ENCODE peak calls at places on chromosomes 2 and 18, in ten cellular contexts. U is effector memory CD4-positive, alpha-beta T cell; B is thyroid gland; A is heart right ventricle; R is ovary; H is Panc1; X is fibroblast of lung; N is MM.1S; S is astrocyte of the spinal cord; O is cardiac fibroblast. C is an unnamed sample.
A peak's percentile ranks its signal among the peaks of the same experiment; 100 is the strongest.

GRCh38 chr2:167925775-167926174 is 321.6 kb downstream of the STK39 start:
- DNase-seq in X (no peak), N (no peak), U (no peak), H (no peak), O (no peak), B (no peak), R (no peak), S (no peak), A (no peak), C (no peak)

GRCh38 chr2:99081886-99082285 is 59.6 kb upstream of the C2orf15 start:
- DNase-seq in H (no peak), U (no peak), O (no peak), B (no peak), X (no peak), A (no peak), N (no peak), R (no peak), S (no peak), C (no peak)

GRCh38 chr18:24875761-24876160 is 415.3 kb downstream of the HRH4 start:
- DNase-seq in A (no peak), X (no peak), S (no peak), R (no peak), H (no peak), N (no peak), U (no peak), O (no peak), B (no peak), C (no peak)

GRCh38 chr18:38981382-38981781 is 1415.8 kb upstream of the CELF4 start:
- DNase-seq in X (no peak), U (no peak), B (no peak), A (no peak), R (no peak), O (no peak), N (no peak), S (no peak), H (no peak), C (no peak)

GRCh38 chr2:110858135-110858737 is 125.9 kb downstream of the ACOXL start:
- DNase-seq in B (no peak), S (no peak), H (no peak), N (peak; percentile 97), X (no peak), U (peak; percentile 59), R (no peak), A (no peak), O (no peak), C (no peak)

GRCh38 chr2:123738643-123739042 is 286.4 kb upstream of the CNTNAP5 start:
- DNase-seq in U (no peak), A (no peak), S (no peak), O (peak; percentile 73), N (no peak), H (no peak), R (no peak), B (no peak), X (no peak), C (no peak)

GRCh38 chr2:118747066-118747465 is 100.4 kb downstream of the EN1 start:
- DNase-seq in B (no peak), A (no peak), X (no peak), O (no peak), R (no peak), U (no peak), H (no peak), S (no peak), N (no peak), C (no peak)

GRCh38 chr2:241563981-241564595 is 5.5 kb downstream of the BOK start:
- DNase-seq in A (no peak), H (no peak), R (no peak), X (no peak), U (no peak), O (no peak), B (no peak), S (no peak), N (no peak), C (no peak)

GRCh38 chr2:64652231-64653173 is 1.2 kb downstream of the SERTAD2 start:
- DNase-seq in X (peak; percentile 67), O (peak; percentile 89), N (peak; percentile 48), R (peak; percentile 64), B (peak; percentile 90), A (peak; percentile 34), U (no peak), H (no peak), S (peak; percentile 41), C (no peak)

GRCh38 chr2:132038179-132038882 is 123.4 kb downstream of the ANKRD30BL start:
- DNase-seq in S (no peak), A (no peak), H (no peak), U (no peak), R (no peak), O (no peak), B (no peak), X (peak; percentile 9), N (peak; percentile 9), C (no peak)
- H3K4me3 ChIP-seq in S (peak overlapping the region; percentile 50), A (peak overlapping the region; percentile 50), H (peak overlapping the region; percentile 42), U (peak overlapping the region; percentile 29), R (peak overlapping the region; percentile 9), O (peak overlapping the region; percentile 54), B (no peak overlapping the region), X (no peak overlapping the region), N (peak overlapping the region; percentile 66), C (peak overlapping the region; percentile 92)

DNA sequence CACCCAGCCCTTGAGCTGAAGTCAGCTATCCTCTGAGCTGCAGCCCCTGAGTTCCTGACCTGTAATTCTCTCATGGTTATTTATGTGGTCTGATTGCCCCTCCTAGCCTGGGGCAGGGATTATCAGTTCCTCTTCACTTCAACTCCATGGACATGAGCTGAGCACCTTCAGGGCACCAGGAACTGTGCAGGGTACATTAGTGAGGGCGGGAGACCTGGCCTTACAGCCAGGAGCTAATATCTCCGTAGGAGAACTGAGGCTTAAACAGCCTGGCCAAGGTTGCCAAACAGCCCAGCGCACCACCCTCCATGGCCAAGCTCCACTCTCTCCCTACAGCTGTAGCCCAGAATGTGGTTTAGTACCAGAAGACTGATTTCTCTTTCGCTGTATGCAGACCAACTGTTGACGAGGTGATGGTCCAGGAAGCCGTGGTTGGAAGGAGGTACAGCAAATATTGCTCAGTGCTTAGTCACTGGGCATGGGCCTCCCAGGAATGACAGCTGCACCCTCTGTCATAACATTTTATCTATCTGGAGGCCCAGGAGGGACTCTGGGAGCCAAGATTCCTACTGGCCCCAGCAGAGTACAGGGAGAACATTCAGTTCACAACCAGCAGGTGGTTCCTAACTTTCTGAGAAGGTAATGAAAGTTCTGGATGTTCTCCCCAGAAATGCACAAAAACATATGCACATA is 228.7 kb upstream of the SIX2 start:
- DNase-seq in X (peak; percentile 97), A (no peak), R (no peak), O (peak; percentile 99), S (peak; percentile 98), N (peak; percentile 47), B (no peak), H (peak; percentile 82), U (no peak), C (no peak)
- H3K4me3 ChIP-seq in X (no peak overlapping the region), A (no peak overlapping the region), R (no peak overlapping the region), O (no peak overlapping the region), S (no peak overlapping the region), N (no peak overlapping the region), B (no peak overlapping the region), H (no peak overlapping the region), U (no peak overlapping the region), C (no peak overlapping the region)

DNA sequence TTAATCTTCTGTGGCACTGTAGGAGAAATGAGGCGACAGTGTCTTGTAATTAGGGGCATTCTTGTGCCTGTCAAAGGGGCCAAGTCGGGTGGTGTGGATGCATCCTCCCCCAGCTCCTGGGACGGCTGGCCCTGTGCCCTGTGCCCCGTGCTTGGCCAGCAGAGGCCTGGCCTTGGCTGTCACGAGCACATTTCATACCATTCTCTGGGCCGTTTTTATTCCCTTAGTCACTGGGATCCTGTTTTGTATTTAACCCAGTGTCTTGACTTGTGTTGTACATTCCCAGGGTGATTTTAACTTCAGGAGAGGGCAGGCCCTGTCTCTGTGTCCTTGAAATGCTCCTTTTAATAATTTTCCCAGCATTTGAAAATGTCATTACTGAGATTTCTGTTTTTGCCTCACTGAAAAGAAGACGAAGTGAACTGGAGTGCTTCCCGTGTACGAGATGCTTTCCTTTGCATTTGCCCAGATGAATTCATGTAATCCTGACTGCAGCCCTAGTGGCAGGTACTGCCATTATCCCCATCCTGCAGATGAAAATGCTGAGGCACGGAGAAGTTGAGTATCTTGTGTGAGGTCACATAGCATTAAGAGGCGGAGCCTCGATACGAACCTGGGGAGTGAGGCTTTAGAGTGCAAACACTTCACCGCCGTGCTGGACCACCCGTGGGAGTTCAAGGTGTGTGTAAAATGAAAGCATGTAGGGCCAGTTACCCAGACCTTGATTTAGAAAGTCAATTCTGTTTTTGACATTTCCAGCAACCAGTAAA is 57.0 kb downstream of the SH3RF3 start:
- DNase-seq in A (peak; percentile 54), H (no peak), S (peak; percentile 62), U (no peak), X (peak; percentile 81), R (peak; percentile 55), O (peak; percentile 77), B (no peak), N (no peak), C (no peak)
- H3K4me3 ChIP-seq in A (no peak overlapping the region), H (no peak overlapping the region), S (no peak overlapping the region), U (no peak overlapping the region), X (no peak overlapping the region), R (no peak overlapping the region), O (no peak overlapping the region), B (no peak overlapping the region), N (no peak overlapping the region), C (no peak overlapping the region)

GRCh38 chr2:443211-443610 is 155.3 kb upstream of the ALKAL2 start:
- DNase-seq in N (no peak), R (no peak), X (no peak), H (no peak), S (no peak), B (peak; percentile 65), O (no peak), U (no peak), A (no peak), C (no peak)

GRCh38 chr2:439540-440465 is 151.9 kb upstream of the ALKAL2 start:
- DNase-seq in O (no peak), X (no peak), A (no peak), S (no peak), U (no peak), B (no peak), H (no peak), N (no peak), R (no peak), C (no peak)

GRCh38 chr2:443754-444153 is 155.9 kb upstream of the ALKAL2 start:
- DNase-seq in X (no peak), H (no peak), N (no peak), S (no peak), U (no peak), A (no peak), O (no peak), R (no peak), B (no peak), C (no peak)

GRCh38 chr2:439077-439476 is 151.2 kb upstream of the ALKAL2 start:
- DNase-seq in A (no peak), B (no peak), O (no peak), X (no peak), R (no peak), N (no peak), H (no peak), U (no peak), S (no peak), C (no peak)

DNA sequence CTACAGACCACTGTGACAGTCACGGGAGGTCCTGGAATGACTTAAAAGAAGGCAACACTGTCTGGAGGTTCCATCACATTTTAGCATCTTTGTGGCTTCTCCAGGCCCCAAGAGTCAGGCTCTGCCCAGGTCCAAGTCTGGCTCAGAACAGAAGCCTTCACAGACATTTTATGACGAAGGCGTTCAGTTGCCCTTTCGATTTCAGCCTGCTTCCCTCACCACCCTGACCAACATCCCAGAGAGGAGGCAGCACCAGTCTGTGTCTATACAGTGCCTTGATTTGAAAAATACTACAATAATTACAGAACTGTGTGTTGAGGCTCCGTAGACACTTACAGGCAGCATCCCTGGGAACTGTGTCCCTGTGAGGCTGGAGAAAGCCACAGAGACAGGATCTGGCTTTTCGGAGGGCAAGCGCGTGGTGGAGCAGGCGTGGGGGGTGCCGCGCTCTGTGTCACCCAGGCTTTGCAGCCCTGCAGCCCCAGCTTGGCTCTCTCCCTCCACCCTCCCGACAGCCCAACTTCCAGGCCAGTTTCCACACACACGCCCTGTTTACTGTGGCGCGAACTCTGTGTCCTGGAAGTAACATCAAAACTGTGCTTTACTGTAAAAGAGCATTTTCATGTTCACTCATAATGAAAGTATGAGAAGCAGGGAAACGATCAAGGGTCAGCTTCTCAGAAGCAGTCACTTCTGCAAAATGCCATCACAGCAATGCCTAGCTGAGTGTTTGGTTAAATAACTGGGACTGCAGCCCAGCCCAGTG is 153.6 kb upstream of the ALKAL2 start:
- DNase-seq in R (no peak), X (no peak), A (no peak), H (no peak), O (no peak), U (no peak), N (peak; percentile 8), B (no peak), S (no peak), C (no peak)
- H3K4me3 ChIP-seq in R (no peak overlapping the region), X (no peak overlapping the region), A (no peak overlapping the region), H (no peak overlapping the region), O (no peak overlapping the region), U (no peak overlapping the region), N (peak overlapping the region; percentile 54), B (no peak overlapping the region), S (no peak overlapping the region), C (no peak overlapping the region)